ENCODE peak calls at places on chromosomes 2 and 18, in nine cellular contexts. W is lower leg skin, P is tibial nerve, U is upper lobe of left lung, Y is prostate gland, X is Peyer's patch, M is IMR-90, L is testis, G is gastrocnemius medialis. B is an unnamed sample.
A peak's percentile ranks its signal among the peaks of the same experiment; 100 is the strongest.

GRCh38 chr2:215731108-215731507 is 282.2 kb downstream of the MREG start:
- DNase-seq in W (no peak), P (no peak), U (no peak), Y (no peak), X (no peak), M (no peak), L (no peak), G (no peak), B (no peak)

GRCh38 chr18:32439802-32440201 is 30.9 kb downstream of the GAREM1 start:
- DNase-seq in W (no peak), P (no peak), U (no peak), Y (no peak), X (no peak), M (no peak), L (no peak), G (no peak), B (no peak)

GRCh38 chr18:48607049-48607984 is 68.5 kb downstream of the CTIF start:
- DNase-seq in W (no peak), P (no peak), U (no peak), Y (no peak), X (no peak), M (peak; percentile 90), L (peak; percentile 87), G (no peak), B (peak; percentile 68)

GRCh38 chr2:230893338-230893737 is 28.6 kb downstream of the ITM2C start:
- DNase-seq in W (no peak), P (no peak), U (no peak), Y (no peak), X (peak; percentile 69), M (no peak), L (no peak), G (no peak), B (no peak)

GRCh38 chr2:229815858-229816257 is 101.5 kb upstream of the DNER start:
- DNase-seq in W (no peak), P (no peak), U (no peak), Y (no peak), X (no peak), M (peak; percentile 59), L (no peak), G (no peak), B (no peak)

GRCh38 chr18:73079920-73080319 is 212.1 kb upstream of the NETO1 start:
- DNase-seq in W (no peak), P (no peak), U (no peak), Y (no peak), X (no peak), M (no peak), L (no peak), G (no peak), B (no peak)

GRCh38 chr2:199987586-199987985 is 32.2 kb downstream of the MAIP1 start:
- DNase-seq in W (no peak), P (no peak), U (no peak), Y (no peak), X (no peak), M (no peak), L (no peak), G (no peak), B (no peak)

GRCh38 chr2:102453497-102453896 is 19.5 kb upstream of the SLC9A4 start:
- DNase-seq in W (no peak), P (no peak), U (no peak), Y (no peak), X (peak; percentile 73), M (no peak), L (no peak), G (no peak), B (no peak)

GRCh38 chr2:1736997-1737480 is 7.3 kb downstream of the PXDN start:
- DNase-seq in W (no peak), P (no peak), U (no peak), Y (no peak), X (no peak), M (peak; percentile 95), L (peak; percentile 4), G (no peak), B (no peak)

GRCh38 chr18:76610933-76611749 is 116.1 kb upstream of the ZNF516 start:
- DNase-seq in W (no peak), P (no peak), U (no peak), Y (peak; percentile 48), X (no peak), M (peak; percentile 61), L (peak; percentile 44), G (no peak), B (peak; percentile 44)

GRCh38 chr2:240596491-240596931 is 10.0 kb downstream of the CAPN10 start:
- DNase-seq in W (no peak), P (peak; percentile 8), U (no peak), Y (peak; percentile 74), X (peak; percentile 43), M (no peak), L (no peak), G (no peak), B (peak; percentile 7)

GRCh38 chr2:48445091-48445725 is 84.7 kb upstream of the STON1 start:
- DNase-seq in W (no peak), P (no peak), U (no peak), Y (no peak), X (no peak), M (no peak), L (no peak), G (no peak), B (no peak)

GRCh38 chr2:177445223-177445622 is 52.6 kb downstream of the AGPS start:
- DNase-seq in W (no peak), P (no peak), U (no peak), Y (no peak), X (no peak), M (no peak), L (no peak), G (no peak), B (no peak)

GRCh38 chr2:201419057-201419635 is 32.1 kb downstream of the TRAK2 start:
- DNase-seq in W (no peak), P (no peak), U (no peak), Y (no peak), X (peak; percentile 61), M (no peak), L (peak; percentile 48), G (no peak), B (no peak)

GRCh38 chr2:21381421-21381820 is 257.7 kb downstream of the TDRD15 start:
- DNase-seq in W (no peak), P (no peak), U (no peak), Y (no peak), X (no peak), M (peak; percentile 86), L (no peak), G (no peak), B (no peak)

GRCh38 chr2:96413067-96413722 is 77.6 kb downstream of the NCAPH start:
- DNase-seq in W (no peak), P (no peak), U (peak; percentile 57), Y (peak; percentile 73), X (no peak), M (no peak), L (no peak), G (peak; percentile 29), B (no peak)
- TF ChIP-seq POLR2A in W (no peak), P (no peak), U (no peak), Y (peak; percentile 11), X (no peak), M (no peak), L (no peak), G (no peak), B (no peak)

DNA sequence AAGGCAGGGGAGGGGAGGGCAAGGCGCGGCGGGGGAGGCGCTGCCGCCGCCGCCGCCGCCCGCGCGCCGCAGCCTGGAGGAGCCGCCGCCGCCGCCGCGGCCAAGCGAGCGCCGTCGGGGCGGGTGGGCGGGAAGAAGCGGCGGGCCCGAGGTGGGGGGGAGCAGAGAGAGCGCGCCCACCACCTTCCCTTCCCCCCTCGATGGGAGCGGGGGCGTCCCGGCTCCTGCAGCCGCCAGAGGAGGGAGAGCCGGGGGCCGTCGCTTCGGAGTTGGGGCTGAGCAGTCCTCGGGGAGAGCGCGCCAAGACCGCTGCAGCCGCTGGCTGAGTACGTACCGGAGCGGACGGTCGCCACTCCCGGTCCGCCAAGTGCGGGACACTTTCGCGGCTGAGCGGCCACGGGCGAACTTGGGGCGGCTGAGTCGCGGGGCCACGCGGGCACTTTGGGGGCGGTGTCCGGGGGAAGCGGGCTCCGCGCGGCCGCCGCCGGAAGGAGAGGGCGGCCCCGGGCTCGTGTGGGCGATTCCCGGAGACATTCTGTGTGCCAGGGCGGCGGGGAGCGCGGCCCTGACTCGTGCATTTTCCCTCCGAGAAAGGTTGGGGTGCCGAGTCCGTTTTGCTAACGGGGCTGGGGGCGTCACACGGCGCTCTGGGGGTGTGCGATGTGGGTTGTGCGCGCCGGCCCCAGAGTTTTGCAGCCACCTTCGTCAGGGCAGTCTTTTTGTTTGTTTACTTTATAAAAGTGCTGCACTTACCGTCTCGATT is at the start of gene NAB1:
- DNase-seq in W (peak; percentile 26), P (peak; percentile 25), U (peak; percentile 48), Y (peak; percentile 25), X (peak; percentile 72), M (peak; percentile 44), L (peak; percentile 59), G (no peak), B (peak; percentile 63)
- TF ChIP-seq POLR2A in W (no peak), P (no peak), U (peak; percentile 42), Y (no peak), X (peak; percentile 9), M (peak; percentile 54), L (no peak), G (no peak), B (no peak)

GRCh38 chr18:80137976-80138375 is 28.9 kb downstream of the ADNP2 start:
- DNase-seq in W (no peak), P (no peak), U (no peak), Y (no peak), X (no peak), M (no peak), L (no peak), G (no peak), B (no peak)
- TF ChIP-seq POLR2A in W (no peak), P (no peak), U (no peak), Y (no peak), X (no peak), M (no peak), L (no peak), G (no peak), B (no peak)

DNA sequence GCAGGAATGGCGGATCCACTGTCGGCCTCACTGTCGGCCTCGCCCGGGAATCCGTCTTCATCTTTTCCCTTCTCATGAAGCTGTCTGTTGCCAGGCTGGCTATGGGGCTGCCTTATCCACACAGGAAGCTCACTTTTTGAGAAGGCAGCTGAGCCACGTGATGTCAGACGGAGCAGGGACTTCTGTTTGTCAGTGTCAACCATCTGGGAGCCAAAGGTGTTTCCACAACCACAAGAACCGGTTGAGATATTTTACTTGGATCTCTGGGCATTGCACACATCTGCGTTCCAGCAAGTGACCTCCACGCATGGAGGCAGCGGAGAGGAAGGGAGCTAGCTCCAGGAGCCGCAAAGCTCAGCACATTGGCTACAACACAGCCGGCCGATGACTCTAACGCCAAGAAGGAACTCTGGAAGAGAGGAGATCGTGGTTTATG is 27.4 kb upstream of the TAF1B start:
- DNase-seq in W (no peak), P (no peak), U (no peak), Y (no peak), X (peak; percentile 41), M (no peak), L (no peak), G (no peak), B (peak; percentile 23)
- TF ChIP-seq POLR2A in W (no peak), P (no peak), U (no peak), Y (no peak), X (no peak), M (no peak), L (no peak), G (no peak), B (no peak)

B was measured in ovary.